ENCODE peak calls at places on chromosomes 12 and 14, in five cellular contexts. One of them, this sample, is unnamed.

GRCh38 chr14:35051796-35052195 is 5.7 kb downstream of the FAM177A1 start:
- DNase-seq in Panc1: no peak
- DNase-seq in SK-N-SH: no peak
- DNase-seq in HCT116: no peak
- DNase-seq in HepG2: peak; percentile 89
- DNase-seq in this sample: no peak

GRCh38 chr12:48973992-48974673 is 2.6 kb upstream of the WNT10B start:
- DNase-seq in Panc1: no peak
- DNase-seq in HepG2: no peak
- DNase-seq in HCT116: no peak
- DNase-seq in SK-N-SH: peak; percentile 81
- DNase-seq in this sample: peak; percentile 81

GRCh38 chr12:130053641-130054040 is 108.6 kb upstream of the FZD10 start:
- DNase-seq in HepG2: no peak
- DNase-seq in Panc1: no peak
- DNase-seq in SK-N-SH: no peak
- DNase-seq in HCT116: no peak
- DNase-seq in this sample: peak; percentile 16

GRCh38 chr12:93300611-93301021 is 77.1 kb upstream of the NUDT4 start:
- DNase-seq in SK-N-SH: peak; percentile 51
- DNase-seq in HepG2: peak; percentile 34
- DNase-seq in HCT116: no peak
- DNase-seq in Panc1: no peak
- DNase-seq in this sample: no peak

GRCh38 chr14:77085538-77085937 is 12.5 kb upstream of the CIPC start:
- DNase-seq in SK-N-SH: no peak
- DNase-seq in HepG2: no peak
- DNase-seq in Panc1: no peak
- DNase-seq in HCT116: no peak
- DNase-seq in this sample: peak; percentile 43

GRCh38 chr14:32896979-32897723 is 41.5 kb upstream of the NPAS3 start:
- DNase-seq in HCT116: no peak
- DNase-seq in HepG2: peak; percentile 25
- DNase-seq in Panc1: peak; percentile 10
- DNase-seq in SK-N-SH: no peak
- DNase-seq in this sample: no peak

GRCh38 chr12:74170645-74171477 is 366.8 kb upstream of the ATXN7L3B start:
- DNase-seq in Panc1: no peak
- DNase-seq in HCT116: no peak
- DNase-seq in HepG2: no peak
- DNase-seq in SK-N-SH: no peak
- DNase-seq in this sample: no peak

GRCh38 chr12:132623072-132623869 is 4.7 kb downstream of the P2RX2 start:
- DNase-seq in SK-N-SH: no peak
- DNase-seq in Panc1: no peak
- DNase-seq in HepG2: no peak
- DNase-seq in HCT116: no peak
- DNase-seq in this sample: no peak

GRCh38 chr14:23364164-23364571 is 804 bp downstream of the EFS start:
- DNase-seq in Panc1: no peak
- DNase-seq in SK-N-SH: peak; percentile 81
- DNase-seq in HepG2: no peak
- DNase-seq in HCT116: no peak
- DNase-seq in this sample: peak; percentile 53

GRCh38 chr14:81384900-81385299 is 15.2 kb downstream of the STON2 start:
- DNase-seq in Panc1: no peak
- DNase-seq in HCT116: no peak
- DNase-seq in SK-N-SH: no peak
- DNase-seq in HepG2: peak; percentile 10
- DNase-seq in this sample: no peak

GRCh38 chr12:78062781-78063180 is 232.1 kb downstream of the NAV3 start:
- DNase-seq in HepG2: peak; percentile 2
- DNase-seq in HCT116: no peak
- DNase-seq in Panc1: no peak
- DNase-seq in SK-N-SH: no peak
- DNase-seq in this sample: no peak

GRCh38 chr12:19992311-19992710 is 376.0 kb upstream of the PDE3A start:
- DNase-seq in HepG2: no peak
- DNase-seq in HCT116: no peak
- DNase-seq in Panc1: no peak
- DNase-seq in SK-N-SH: no peak
- DNase-seq in this sample: no peak

GRCh38 chr12:114812858-114813761 is 129.1 kb upstream of the TBX3 start:
- DNase-seq in HCT116: no peak
- DNase-seq in HepG2: peak; percentile 75
- DNase-seq in SK-N-SH: no peak
- DNase-seq in Panc1: peak; percentile 7
- DNase-seq in this sample: peak; percentile 31

GRCh38 chr12:95216704-95217376 is 427 bp downstream of the FGD6 start:
- DNase-seq in HCT116: no peak
- DNase-seq in HepG2: peak; percentile 27
- DNase-seq in SK-N-SH: peak; percentile 50
- DNase-seq in Panc1: no peak
- DNase-seq in this sample: no peak

GRCh38 chr12:61857968-61858367 is 402.2 kb upstream of the USP15 start:
- DNase-seq in Panc1: no peak
- DNase-seq in HCT116: no peak
- DNase-seq in SK-N-SH: no peak
- DNase-seq in HepG2: no peak
- DNase-seq in this sample: no peak

GRCh38 chr12:93089805-93090569 is 160.9 kb upstream of the EEA1 start:
- DNase-seq in HepG2: no peak
- DNase-seq in HCT116: peak; percentile 89
- DNase-seq in Panc1: peak; percentile 72
- DNase-seq in SK-N-SH: no peak
- DNase-seq in this sample: no peak

GRCh38 chr12:57063991-57064725 is 14.2 kb upstream of the MYO1A start:
- DNase-seq in SK-N-SH: no peak
- DNase-seq in HepG2: no peak
- DNase-seq in HCT116: no peak
- DNase-seq in Panc1: no peak
- DNase-seq in this sample: no peak

GRCh38 chr12:106790020-106790419 is 15.5 kb downstream of the RIC8B start:
- DNase-seq in HepG2: no peak
- DNase-seq in HCT116: no peak
- DNase-seq in Panc1: no peak
- DNase-seq in SK-N-SH: no peak
- DNase-seq in this sample: no peak

GRCh38 chr12:3128498-3129293 is 51.5 kb downstream of the TSPAN9 start:
- DNase-seq in SK-N-SH: no peak
- DNase-seq in HepG2: no peak
- DNase-seq in Panc1: no peak
- DNase-seq in HCT116: no peak
- DNase-seq in this sample: no peak

GRCh38 chr12:82510386-82510785 is 152.1 kb downstream of the METTL25 start:
- DNase-seq in Panc1: no peak
- DNase-seq in HCT116: no peak
- DNase-seq in SK-N-SH: no peak
- DNase-seq in HepG2: no peak
- DNase-seq in this sample: no peak

GRCh38 chr12:82507656-82508055 is 149.3 kb downstream of the METTL25 start:
- DNase-seq in SK-N-SH: no peak
- DNase-seq in HepG2: no peak
- DNase-seq in Panc1: no peak
- DNase-seq in HCT116: no peak
- DNase-seq in this sample: no peak

GRCh38 chr12:82504411-82504810 is 146.1 kb downstream of the METTL25 start:
- DNase-seq in Panc1: no peak
- DNase-seq in HCT116: no peak
- DNase-seq in HepG2: no peak
- DNase-seq in SK-N-SH: no peak
- DNase-seq in this sample: no peak

DNA sequence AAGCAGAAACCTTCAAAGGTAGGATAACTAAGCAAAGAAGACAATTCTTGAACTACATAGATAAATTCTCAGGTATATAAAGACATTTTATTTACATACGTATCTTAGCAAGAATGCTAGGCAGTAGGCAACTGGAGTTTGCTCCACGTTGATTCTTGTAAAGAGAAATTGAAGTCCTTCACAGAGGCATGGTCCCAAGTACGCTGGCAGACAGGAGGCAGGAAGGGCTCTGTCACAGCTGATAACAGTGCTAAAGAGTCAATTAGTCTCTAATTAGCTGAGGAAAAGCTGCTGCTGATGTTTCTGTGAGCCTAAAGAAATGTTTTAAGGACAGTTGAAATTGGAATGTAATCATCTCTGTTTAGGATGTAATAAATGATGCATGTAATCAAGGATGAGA is 146.8 kb downstream of the METTL25 start:
- DNase-seq in SK-N-SH: no peak
- DNase-seq in HCT116: no peak
- DNase-seq in HepG2: no peak
- DNase-seq in Panc1: no peak
- DNase-seq in this sample: no peak
- TF ChIP-seq REST in SK-N-SH: no peak
- TF ChIP-seq REST in HCT116: no peak
- TF ChIP-seq REST in HepG2: no peak
- TF ChIP-seq REST in Panc1: no peak
- TF ChIP-seq REST in this sample: no peak

GRCh38 chr12:109477963-109478315 is 505 bp downstream of the UBE3B start:
- DNase-seq in SK-N-SH: no peak
- DNase-seq in HepG2: no peak
- DNase-seq in HCT116: no peak
- DNase-seq in Panc1: no peak
- DNase-seq in this sample: no peak

GRCh38 chr12:109475121-109475520 is 2.0 kb downstream of the KCTD10 start:
- DNase-seq in SK-N-SH: no peak
- DNase-seq in HepG2: no peak
- DNase-seq in HCT116: no peak
- DNase-seq in Panc1: no peak
- DNase-seq in this sample: no peak

GRCh38 chr12:109476807-109477184 is 304 bp downstream of the KCTD10 start:
- DNase-seq in HepG2: no peak
- DNase-seq in HCT116: no peak
- DNase-seq in Panc1: no peak
- DNase-seq in SK-N-SH: no peak
- DNase-seq in this sample: no peak

GRCh38 chr12:109477185-109477962 is at the start of the genes KCTD10 and UBE3B:
- DNase-seq in Panc1: peak; percentile 22
- DNase-seq in HCT116: peak; percentile 81
- DNase-seq in HepG2: peak; percentile 72
- DNase-seq in SK-N-SH: peak; percentile 94
- DNase-seq in this sample: peak; percentile 97

DNA sequence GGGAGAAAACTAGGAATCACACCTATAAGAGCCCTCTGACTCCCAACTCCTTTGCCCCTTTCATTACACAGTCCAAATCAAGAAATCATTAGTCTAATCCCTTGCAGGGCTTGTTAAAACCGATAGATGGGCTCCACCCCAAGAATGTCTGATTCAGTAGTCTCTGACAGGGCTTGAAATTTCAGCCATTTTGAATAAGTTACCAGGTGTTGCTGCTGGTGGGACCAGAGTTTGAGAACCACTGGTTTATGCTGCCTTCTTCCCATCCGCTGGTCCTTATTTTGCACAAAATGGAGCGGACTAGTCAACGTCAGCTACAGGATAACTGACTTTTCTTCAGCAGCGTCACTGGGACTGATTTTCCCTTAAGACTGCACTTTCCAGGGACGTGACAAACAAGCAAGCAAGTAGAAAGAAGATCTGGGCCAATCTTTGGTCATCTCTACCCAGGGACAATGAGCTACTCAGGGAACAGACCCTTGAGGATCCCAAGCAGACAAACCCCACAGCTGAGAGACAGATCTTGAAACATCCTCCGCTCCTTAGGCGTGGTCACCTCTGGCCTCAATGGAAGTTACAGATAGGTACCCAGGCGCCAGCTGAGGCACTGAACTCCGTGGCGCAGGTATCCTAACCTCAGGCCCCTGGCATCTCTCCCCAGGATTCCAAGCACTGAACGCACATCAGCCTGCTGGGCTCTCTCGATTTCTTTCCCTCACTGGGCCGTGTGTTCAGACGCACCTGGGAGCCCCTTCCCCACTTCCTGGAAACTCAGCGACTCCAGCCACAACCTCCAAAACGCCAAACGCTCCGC is 900 bp downstream of the KCTD10 start:
- DNase-seq in HepG2: no peak
- DNase-seq in Panc1: no peak
- DNase-seq in HCT116: no peak
- DNase-seq in SK-N-SH: peak; percentile 27
- DNase-seq in this sample: peak; percentile 55
- TF ChIP-seq POLR2AphosphoS5 in HepG2: no peak
- TF ChIP-seq POLR2AphosphoS5 in Panc1: no peak
- TF ChIP-seq POLR2AphosphoS5 in HCT116: no peak
- TF ChIP-seq POLR2AphosphoS5 in SK-N-SH: no peak
- TF ChIP-seq POLR2AphosphoS5 in this sample: no peak

GRCh38 chr12:27821259-27821973 is 41.4 kb upstream of the MANSC4 start:
- DNase-seq in Panc1: peak; percentile 84
- DNase-seq in SK-N-SH: peak; percentile 51
- DNase-seq in HepG2: peak; percentile 67
- DNase-seq in HCT116: peak; percentile 77
- DNase-seq in this sample: peak; percentile 96

GRCh38 chr12:27822076-27822712 is 42.2 kb upstream of the MANSC4 start:
- DNase-seq in SK-N-SH: no peak
- DNase-seq in HCT116: peak; percentile 22
- DNase-seq in HepG2: no peak
- DNase-seq in Panc1: peak; percentile 61
- DNase-seq in this sample: no peak

GRCh38 chr12:27823038-27823437 is 43.0 kb upstream of the MANSC4 start:
- DNase-seq in SK-N-SH: no peak
- DNase-seq in HCT116: no peak
- DNase-seq in HepG2: no peak
- DNase-seq in Panc1: no peak
- DNase-seq in this sample: no peak

GRCh38 chr12:27826076-27826475 is 46.0 kb upstream of the MANSC4 start:
- DNase-seq in HCT116: no peak
- DNase-seq in SK-N-SH: no peak
- DNase-seq in HepG2: no peak
- DNase-seq in Panc1: no peak
- DNase-seq in this sample: no peak

DNA sequence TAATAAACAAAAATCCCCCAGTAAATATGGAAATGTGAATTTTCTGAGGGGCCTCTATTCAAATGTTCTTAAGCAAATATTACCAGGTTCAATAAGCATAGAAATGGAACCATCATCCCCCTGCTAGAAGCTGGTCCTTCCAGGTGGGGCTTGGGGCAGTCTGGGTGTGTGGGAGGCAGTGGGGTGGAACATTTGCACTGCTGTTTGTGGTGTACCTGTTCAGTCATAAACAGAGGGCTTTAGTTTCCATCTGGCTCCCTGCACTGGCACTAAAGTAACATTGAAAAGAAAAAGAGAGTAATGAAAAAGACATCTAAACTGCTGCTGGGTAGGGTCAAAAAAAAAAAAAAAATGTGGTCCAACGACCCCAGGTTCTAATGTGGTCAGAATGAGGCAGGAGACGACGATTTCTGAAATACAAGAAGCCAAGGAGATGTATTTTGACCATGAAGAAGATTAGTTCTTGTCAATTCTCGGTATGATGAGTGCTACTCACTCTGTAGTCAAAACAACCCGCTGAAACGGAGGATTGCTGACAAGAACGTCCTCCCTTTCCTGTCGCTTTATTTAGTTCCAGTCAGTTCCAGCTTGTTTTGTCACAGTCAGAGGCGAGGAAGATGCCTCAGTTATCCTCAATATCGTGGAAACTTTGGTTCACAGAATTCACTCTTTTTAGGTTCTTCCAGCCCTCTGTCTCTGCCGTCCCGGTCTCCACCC is 44.2 kb upstream of the MANSC4 start:
- DNase-seq in HepG2: no peak
- DNase-seq in Panc1: no peak
- DNase-seq in HCT116: no peak
- DNase-seq in SK-N-SH: no peak
- DNase-seq in this sample: no peak
- TF ChIP-seq REST in HepG2: no peak
- TF ChIP-seq REST in Panc1: no peak
- TF ChIP-seq REST in HCT116: no peak
- TF ChIP-seq REST in SK-N-SH: no peak
- TF ChIP-seq REST in this sample: no peak

GRCh38 chr12:16359512-16360491 is 12.4 kb downstream of the MGST1 start:
- DNase-seq in Panc1: no peak
- DNase-seq in HCT116: peak; percentile 47
- DNase-seq in SK-N-SH: peak; percentile 52
- DNase-seq in HepG2: peak; percentile 56
- DNase-seq in this sample: peak; percentile 90
- TF ChIP-seq POLR2AphosphoS5 in Panc1: no peak
- TF ChIP-seq POLR2AphosphoS5 in HCT116: no peak
- TF ChIP-seq POLR2AphosphoS5 in SK-N-SH: no peak
- TF ChIP-seq POLR2AphosphoS5 in HepG2: no peak
- TF ChIP-seq POLR2AphosphoS5 in this sample: no peak